ENCODE peak calls at places on chromosomes 6 and 20, in six cellular contexts. One of them, this sample, is unnamed.

GRCh38 chr6:144434308-144434990 is 149.3 kb downstream of the UTRN start:
- DNase-seq in RWPE1: peak
- DNase-seq in transverse colon: no peak
- DNase-seq in CD8-positive, alpha-beta memory T cell: no peak
- DNase-seq in mesendoderm: peak
- DNase-seq in brain microvascular endothelial cell: peak
- DNase-seq in this sample: peak

GRCh38 chr20:6466065-6466810 is 301.2 kb upstream of the BMP2 start:
- DNase-seq in RWPE1: no peak
- DNase-seq in transverse colon: no peak
- DNase-seq in CD8-positive, alpha-beta memory T cell: no peak
- DNase-seq in mesendoderm: no peak
- DNase-seq in brain microvascular endothelial cell: peak
- DNase-seq in this sample: no peak

GRCh38 chr6:31615748-31616147 is 714 bp downstream of the AIF1 start:
- DNase-seq in RWPE1: no peak
- DNase-seq in transverse colon: no peak
- DNase-seq in CD8-positive, alpha-beta memory T cell: no peak
- DNase-seq in mesendoderm: no peak
- DNase-seq in brain microvascular endothelial cell: no peak
- DNase-seq in this sample: no peak

GRCh38 chr20:26205350-26205749 is 508.7 kb upstream of the ZNF337 start:
- DNase-seq in RWPE1: no peak
- DNase-seq in transverse colon: no peak
- DNase-seq in CD8-positive, alpha-beta memory T cell: no peak
- DNase-seq in mesendoderm: no peak
- DNase-seq in brain microvascular endothelial cell: no peak
- DNase-seq in this sample: no peak

GRCh38 chr6:46046558-46047169 is 31.0 kb upstream of the CLIC5 start:
- DNase-seq in RWPE1: no peak
- DNase-seq in transverse colon: no peak
- DNase-seq in CD8-positive, alpha-beta memory T cell: no peak
- DNase-seq in mesendoderm: no peak
- DNase-seq in brain microvascular endothelial cell: no peak
- DNase-seq in this sample: no peak

GRCh38 chr20:45407067-45407745 is 883 bp upstream of the DBNDD2 start:
- DNase-seq in RWPE1: peak
- DNase-seq in transverse colon: peak
- DNase-seq in CD8-positive, alpha-beta memory T cell: no peak
- DNase-seq in mesendoderm: peak
- DNase-seq in brain microvascular endothelial cell: peak
- DNase-seq in this sample: no peak

GRCh38 chr6:65399355-65400084 is 307.5 kb downstream of the EYS start:
- DNase-seq in RWPE1: no peak
- DNase-seq in transverse colon: no peak
- DNase-seq in CD8-positive, alpha-beta memory T cell: no peak
- DNase-seq in mesendoderm: no peak
- DNase-seq in brain microvascular endothelial cell: no peak
- DNase-seq in this sample: no peak

GRCh38 chr6:74967821-74968220 is 238.0 kb downstream of the COL12A1 start:
- DNase-seq in RWPE1: no peak
- DNase-seq in transverse colon: no peak
- DNase-seq in CD8-positive, alpha-beta memory T cell: no peak
- DNase-seq in mesendoderm: no peak
- DNase-seq in brain microvascular endothelial cell: no peak
- DNase-seq in this sample: no peak

GRCh38 chr6:123434186-123434585 is 202.6 kb downstream of the TRDN start:
- DNase-seq in RWPE1: no peak
- DNase-seq in transverse colon: no peak
- DNase-seq in CD8-positive, alpha-beta memory T cell: no peak
- DNase-seq in mesendoderm: no peak
- DNase-seq in brain microvascular endothelial cell: no peak
- DNase-seq in this sample: no peak

GRCh38 chr6:106535012-106535411 is 94.3 kb downstream of the RTN4IP1 start:
- DNase-seq in RWPE1: no peak
- DNase-seq in transverse colon: no peak
- DNase-seq in CD8-positive, alpha-beta memory T cell: no peak
- DNase-seq in mesendoderm: no peak
- DNase-seq in brain microvascular endothelial cell: no peak
- DNase-seq in this sample: no peak

DNA sequence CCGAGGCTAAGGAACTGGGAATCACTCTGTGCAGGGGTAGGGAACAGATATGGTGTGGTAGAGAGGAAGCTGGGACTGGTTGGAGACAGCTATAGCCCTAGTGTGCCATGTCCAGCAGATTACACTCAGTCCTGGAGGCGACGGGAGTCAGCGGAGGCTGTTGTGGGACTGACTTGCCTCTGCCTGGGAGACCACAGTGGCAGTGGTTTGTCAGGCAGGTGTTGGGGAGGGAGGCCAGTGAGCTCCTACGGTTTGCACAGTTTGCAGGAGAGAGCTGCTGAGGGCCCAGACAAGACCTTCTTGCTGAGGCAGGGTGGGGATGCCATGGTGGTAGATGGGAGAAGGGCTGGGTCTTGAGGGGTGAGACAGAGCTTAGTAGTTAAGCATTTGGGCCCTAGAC is 4.9 kb downstream of the PLCG1 start:
- DNase-seq in RWPE1: no peak
- DNase-seq in transverse colon: peak
- DNase-seq in CD8-positive, alpha-beta memory T cell: no peak
- DNase-seq in mesendoderm: no peak
- DNase-seq in brain microvascular endothelial cell: no peak
- DNase-seq in this sample: no peak
- H3K27ac ChIP-seq in RWPE1: no peak
- H3K27ac ChIP-seq in transverse colon: peak
- H3K27ac ChIP-seq in CD8-positive, alpha-beta memory T cell: peak
- H3K27ac ChIP-seq in mesendoderm: no peak
- H3K27ac ChIP-seq in brain microvascular endothelial cell: no peak
- H3K27ac ChIP-seq in this sample: no peak

GRCh38 chr6:39396854-39397253 is 74.4 kb upstream of the KCNK16 start:
- DNase-seq in RWPE1: no peak
- DNase-seq in transverse colon: no peak
- DNase-seq in CD8-positive, alpha-beta memory T cell: no peak
- DNase-seq in mesendoderm: no peak
- DNase-seq in brain microvascular endothelial cell: no peak
- DNase-seq in this sample: no peak
- H3K27ac ChIP-seq in RWPE1: no peak
- H3K27ac ChIP-seq in transverse colon: no peak
- H3K27ac ChIP-seq in CD8-positive, alpha-beta memory T cell: no peak
- H3K27ac ChIP-seq in mesendoderm: no peak
- H3K27ac ChIP-seq in brain microvascular endothelial cell: no peak
- H3K27ac ChIP-seq in this sample: no peak

DNA sequence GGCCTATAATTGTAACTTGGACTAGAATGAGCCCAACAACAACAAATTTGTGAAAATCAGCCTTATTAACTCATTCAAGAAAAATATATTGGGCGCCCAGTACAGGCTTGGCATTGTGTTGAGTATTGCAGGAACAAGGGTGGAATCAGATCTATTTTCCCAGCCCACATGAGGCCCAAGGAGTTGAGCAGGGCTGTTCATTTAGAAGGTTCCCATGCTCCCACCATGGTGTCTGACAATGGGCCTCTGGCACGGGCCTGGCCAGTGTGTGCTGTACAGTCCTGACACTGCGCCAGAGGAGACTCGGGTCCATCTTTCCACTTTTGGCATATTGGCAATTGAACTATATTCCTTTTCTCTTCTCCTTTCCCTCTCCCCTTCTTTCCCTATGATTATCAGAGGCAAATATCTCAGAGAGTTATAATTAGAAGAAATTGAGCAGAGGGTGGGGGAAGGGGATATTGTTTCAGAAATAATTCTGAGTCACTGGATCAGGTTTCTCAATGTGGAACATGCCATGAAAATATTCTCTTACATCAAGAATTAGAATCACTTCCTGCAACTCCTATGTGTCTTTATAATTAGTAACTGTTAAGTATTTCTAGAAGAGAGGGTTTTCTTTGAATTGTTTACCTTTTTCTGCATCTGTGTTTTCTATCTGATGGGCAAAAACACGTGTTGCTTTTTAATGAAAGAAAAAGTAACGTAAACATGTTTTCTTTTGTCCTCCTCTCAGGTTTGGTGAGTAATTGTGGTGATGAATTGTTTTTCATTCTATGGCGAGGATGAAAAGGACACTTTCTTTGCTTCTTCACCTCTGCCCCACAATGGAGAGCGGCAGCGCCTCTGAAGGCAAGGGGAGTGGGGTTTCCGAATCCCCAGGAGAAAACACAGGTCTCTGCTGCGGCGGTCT is 209.4 kb downstream of the FOXA2 start:
- DNase-seq in RWPE1: peak
- DNase-seq in transverse colon: no peak
- DNase-seq in CD8-positive, alpha-beta memory T cell: no peak
- DNase-seq in mesendoderm: no peak
- DNase-seq in brain microvascular endothelial cell: peak
- DNase-seq in this sample: no peak
- H3K27ac ChIP-seq in RWPE1: peak
- H3K27ac ChIP-seq in transverse colon: no peak
- H3K27ac ChIP-seq in CD8-positive, alpha-beta memory T cell: no peak
- H3K27ac ChIP-seq in mesendoderm: no peak
- H3K27ac ChIP-seq in brain microvascular endothelial cell: peak
- H3K27ac ChIP-seq in this sample: peak

DNA sequence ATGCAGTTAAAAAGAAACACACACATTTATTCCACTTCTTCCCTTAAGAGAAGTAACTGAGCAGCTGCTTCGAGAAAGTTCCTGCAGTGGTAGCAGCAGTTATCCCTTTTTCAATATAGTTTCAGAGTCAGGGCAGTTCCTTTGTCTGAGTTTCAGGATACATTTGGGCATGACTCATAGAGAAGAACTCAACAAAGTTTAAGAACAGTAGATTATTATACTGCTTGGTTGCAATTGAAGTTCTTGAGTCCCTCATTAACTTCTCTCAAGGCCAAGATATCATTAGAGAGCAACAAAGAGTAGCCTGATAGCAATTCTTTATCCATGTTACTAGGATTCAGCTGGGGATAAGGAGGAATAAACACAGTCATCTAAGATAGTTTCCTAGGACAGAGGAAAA is 54.4 kb downstream of the TPD52L1 start:
- DNase-seq in RWPE1: no peak
- DNase-seq in transverse colon: no peak
- DNase-seq in CD8-positive, alpha-beta memory T cell: no peak
- DNase-seq in mesendoderm: no peak
- DNase-seq in brain microvascular endothelial cell: no peak
- DNase-seq in this sample: no peak
- H3K27ac ChIP-seq in RWPE1: no peak
- H3K27ac ChIP-seq in transverse colon: no peak
- H3K27ac ChIP-seq in CD8-positive, alpha-beta memory T cell: no peak
- H3K27ac ChIP-seq in mesendoderm: no peak
- H3K27ac ChIP-seq in brain microvascular endothelial cell: no peak
- H3K27ac ChIP-seq in this sample: no peak

GRCh38 chr6:90294989-90295853 is 1.4 kb downstream of the BACH2 start:
- DNase-seq in RWPE1: peak
- DNase-seq in transverse colon: peak
- DNase-seq in CD8-positive, alpha-beta memory T cell: peak
- DNase-seq in mesendoderm: peak
- DNase-seq in brain microvascular endothelial cell: peak
- DNase-seq in this sample: no peak
- H3K27ac ChIP-seq in RWPE1: peak
- H3K27ac ChIP-seq in transverse colon: peak
- H3K27ac ChIP-seq in CD8-positive, alpha-beta memory T cell: peak
- H3K27ac ChIP-seq in mesendoderm: no peak
- H3K27ac ChIP-seq in brain microvascular endothelial cell: no peak
- H3K27ac ChIP-seq in this sample: no peak

DNA sequence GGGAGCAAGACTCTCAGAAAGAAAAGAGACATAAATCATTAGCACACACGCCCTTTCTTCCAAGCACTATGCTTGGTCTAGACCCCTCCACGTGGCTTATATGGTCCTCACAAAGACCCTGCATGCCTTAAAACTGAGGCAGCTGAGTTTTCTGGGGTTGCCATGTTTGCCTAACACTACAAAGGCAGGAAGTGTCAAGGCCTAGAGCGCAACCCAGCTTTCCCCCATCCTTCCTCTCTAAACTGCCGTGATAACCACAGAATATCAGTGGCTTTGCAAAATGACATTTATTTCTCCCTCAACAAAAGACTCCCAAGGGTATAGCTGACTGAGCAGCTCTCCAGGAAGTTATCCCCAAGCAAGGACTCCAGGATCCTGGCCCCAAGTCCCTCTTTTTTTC is 146.4 kb upstream of the TOP1 start:
- DNase-seq in RWPE1: no peak
- DNase-seq in transverse colon: no peak
- DNase-seq in CD8-positive, alpha-beta memory T cell: peak
- DNase-seq in mesendoderm: no peak
- DNase-seq in brain microvascular endothelial cell: no peak
- DNase-seq in this sample: no peak
- H3K27ac ChIP-seq in RWPE1: no peak
- H3K27ac ChIP-seq in transverse colon: no peak
- H3K27ac ChIP-seq in CD8-positive, alpha-beta memory T cell: no peak
- H3K27ac ChIP-seq in mesendoderm: no peak
- H3K27ac ChIP-seq in brain microvascular endothelial cell: no peak
- H3K27ac ChIP-seq in this sample: no peak

GRCh38 chr6:56088641-56089040 is 158.7 kb downstream of the COL21A1 start:
- DNase-seq in RWPE1: no peak
- DNase-seq in transverse colon: no peak
- DNase-seq in CD8-positive, alpha-beta memory T cell: no peak
- DNase-seq in mesendoderm: no peak
- DNase-seq in brain microvascular endothelial cell: no peak
- DNase-seq in this sample: no peak

GRCh38 chr6:56087421-56087820 is 160.0 kb downstream of the COL21A1 start:
- DNase-seq in RWPE1: no peak
- DNase-seq in transverse colon: no peak
- DNase-seq in CD8-positive, alpha-beta memory T cell: no peak
- DNase-seq in mesendoderm: no peak
- DNase-seq in brain microvascular endothelial cell: peak
- DNase-seq in this sample: no peak

GRCh38 chr6:56096454-56096853 is 150.9 kb downstream of the COL21A1 start:
- DNase-seq in RWPE1: no peak
- DNase-seq in transverse colon: no peak
- DNase-seq in CD8-positive, alpha-beta memory T cell: no peak
- DNase-seq in mesendoderm: no peak
- DNase-seq in brain microvascular endothelial cell: no peak
- DNase-seq in this sample: no peak

GRCh38 chr6:56093776-56094175 is 153.6 kb downstream of the COL21A1 start:
- DNase-seq in RWPE1: no peak
- DNase-seq in transverse colon: no peak
- DNase-seq in CD8-positive, alpha-beta memory T cell: no peak
- DNase-seq in mesendoderm: no peak
- DNase-seq in brain microvascular endothelial cell: no peak
- DNase-seq in this sample: no peak

GRCh38 chr6:56091159-56091869 is 156.1 kb downstream of the COL21A1 start:
- DNase-seq in RWPE1: peak
- DNase-seq in transverse colon: no peak
- DNase-seq in CD8-positive, alpha-beta memory T cell: no peak
- DNase-seq in mesendoderm: no peak
- DNase-seq in brain microvascular endothelial cell: peak
- DNase-seq in this sample: peak
- H3K27ac ChIP-seq in RWPE1: no peak
- H3K27ac ChIP-seq in transverse colon: peak
- H3K27ac ChIP-seq in CD8-positive, alpha-beta memory T cell: no peak
- H3K27ac ChIP-seq in mesendoderm: no peak
- H3K27ac ChIP-seq in brain microvascular endothelial cell: peak
- H3K27ac ChIP-seq in this sample: peak